ENCODE peak calls at places on chromosomes 6 and 20, in eight cellular contexts. G, W, U, O, H, I, Y and A are unnamed samples. For H3K4me1, the result is how much of the 10 kb centered on the place peaks cover.

GRCh38 chr20:50815162-50815989 is 20.5 kb downstream of the BCAS4 start:
- DNase-seq in G (no peak), W (no peak), U (no peak), O (no peak), H (peak), I (no peak), Y (no peak), A (peak)

GRCh38 chr6:21873562-21873961 is 280.0 kb downstream of the SOX4 start:
- DNase-seq in G (no peak), W (no peak), U (no peak), O (peak), H (peak), I (peak), Y (no peak), A (no peak)

GRCh38 chr6:34514593-34515472 is 41.3 kb downstream of the SPDEF start:
- DNase-seq in G (no peak), W (no peak), U (peak), O (peak), H (peak), I (peak), Y (no peak), A (peak)

GRCh38 chr20:59972037-59972801 is 14.0 kb downstream of the CDH26 start:
- DNase-seq in G (no peak), W (no peak), U (no peak), O (no peak), H (no peak), I (no peak), Y (no peak), A (no peak)

GRCh38 chr20:9506964-9507369 is 7.4 kb upstream of the LAMP5 start:
- DNase-seq in G (no peak), W (no peak), U (no peak), O (no peak), H (no peak), I (no peak), Y (no peak), A (no peak)

GRCh38 chr6:142030115-142030619 is 102.6 kb upstream of the GJE1 start:
- DNase-seq in G (no peak), W (no peak), U (no peak), O (no peak), H (peak), I (no peak), Y (no peak), A (no peak)

GRCh38 chr6:31541059-31541657 is 645 bp downstream of the DDX39B start:
- DNase-seq in G (no peak), W (peak), U (no peak), O (no peak), H (peak), I (peak), Y (peak), A (peak)

GRCh38 chr6:106444777-106445507 is 84.4 kb downstream of the CRYBG1 start:
- DNase-seq in G (no peak), W (no peak), U (no peak), O (no peak), H (peak), I (no peak), Y (peak), A (no peak)

GRCh38 chr6:20582586-20583446 is 48.6 kb downstream of the CDKAL1 start:
- DNase-seq in G (no peak), W (no peak), U (no peak), O (no peak), H (no peak), I (no peak), Y (no peak), A (no peak)

GRCh38 chr6:170178561-170179477 is 112.1 kb downstream of the DLL1 start:
- DNase-seq in G (peak), W (peak), U (peak), O (peak), H (peak), I (no peak), Y (no peak), A (no peak)

GRCh38 chr6:102853249-102853955 is 1459.9 kb downstream of the GRIK2 start:
- DNase-seq in G (no peak), W (no peak), U (no peak), O (no peak), H (no peak), I (no peak), Y (no peak), A (no peak)

GRCh38 chr6:112086744-112087135 is 542 bp downstream of the TUBE1 start:
- DNase-seq in G (no peak), W (no peak), U (no peak), O (no peak), H (peak), I (no peak), Y (peak), A (no peak)

GRCh38 chr6:39294133-39294532 is 20.1 kb downstream of the KCNK17 start:
- DNase-seq in G (no peak), W (no peak), U (no peak), O (no peak), H (no peak), I (no peak), Y (no peak), A (no peak)

GRCh38 chr6:37126961-37127360 is 43.0 kb upstream of the PIM1 start:
- DNase-seq in G (no peak), W (no peak), U (no peak), O (no peak), H (no peak), I (no peak), Y (no peak), A (no peak)

GRCh38 chr20:43844778-43845614 is 69.7 kb upstream of the TOX2 start:
- DNase-seq in G (peak), W (no peak), U (no peak), O (peak), H (peak), I (no peak), Y (no peak), A (no peak)

GRCh38 chr6:91672201-91672600 is 1085.3 kb upstream of the MAP3K7 start:
- DNase-seq in G (no peak), W (no peak), U (no peak), O (no peak), H (no peak), I (no peak), Y (no peak), A (no peak)

GRCh38 chr6:33686981-33687975 is 24.2 kb downstream of the UQCC2 start:
- DNase-seq in G (no peak), W (no peak), U (no peak), O (no peak), H (no peak), I (no peak), Y (no peak), A (no peak)

GRCh38 chr6:124203812-124204167 is 400.1 kb downstream of the NKAIN2 start:
- DNase-seq in G (no peak), W (no peak), U (no peak), O (no peak), H (no peak), I (no peak), Y (no peak), A (no peak)

GRCh38 chr20:4445331-4445730 is 276.4 kb upstream of the PRND start:
- DNase-seq in G (no peak), W (no peak), U (no peak), O (no peak), H (no peak), I (no peak), Y (no peak), A (no peak)

GRCh38 chr6:38997128-38997761 is 51.3 kb upstream of the GLP1R start:
- DNase-seq in G (no peak), W (no peak), U (no peak), O (no peak), H (peak), I (no peak), Y (peak), A (peak)

GRCh38 chr6:111602481-111603404 is 2.9 kb downstream of the TRAF3IP2 start:
- DNase-seq in G (no peak), W (no peak), U (no peak), O (peak), H (peak), I (peak), Y (no peak), A (peak)

GRCh38 chr6:133501675-133502275 is 260.6 kb downstream of the EYA4 start:
- DNase-seq in G (no peak), W (no peak), U (no peak), O (no peak), H (no peak), I (no peak), Y (no peak), A (peak)

GRCh38 chr6:6008648-6009421 is 2.1 kb upstream of the NRN1 start:
- DNase-seq in G (no peak), W (peak), U (peak), O (peak), H (no peak), I (peak), Y (peak), A (peak)

GRCh38 chr6:115838763-115839401 is 221.8 kb downstream of the FRK start:
- DNase-seq in G (no peak), W (peak), U (no peak), O (no peak), H (peak), I (no peak), Y (peak), A (peak)

GRCh38 chr20:50271674-50272412 is 81.2 kb downstream of the CEBPB start:
- DNase-seq in G (no peak), W (no peak), U (peak), O (peak), H (no peak), I (peak), Y (no peak), A (no peak)

GRCh38 chr6:143595256-143596036 is 82.3 kb upstream of the PHACTR2 start:
- DNase-seq in G (no peak), W (no peak), U (no peak), O (no peak), H (no peak), I (no peak), Y (no peak), A (no peak)

GRCh38 chr6:28816909-28817807 is 106.6 kb downstream of the TRIM27 start:
- DNase-seq in G (no peak), W (no peak), U (no peak), O (no peak), H (peak), I (no peak), Y (no peak), A (no peak)

GRCh38 chr6:128511518-128511917 is 8.9 kb downstream of the PTPRK start:
- DNase-seq in G (no peak), W (no peak), U (no peak), O (no peak), H (peak), I (no peak), Y (peak), A (no peak)

GRCh38 chr20:57383447-57384347 is 7.5 kb upstream of the RBM38 start:
- DNase-seq in G (no peak), W (no peak), U (peak), O (no peak), H (no peak), I (no peak), Y (no peak), A (no peak)

GRCh38 chr6:46465294-46466165 is 25.7 kb downstream of the RCAN2 start:
- DNase-seq in G (no peak), W (no peak), U (no peak), O (no peak), H (peak), I (no peak), Y (no peak), A (no peak)

GRCh38 chr6:41598670-41599014 is 39.6 kb upstream of the MDFI start:
- DNase-seq in G (no peak), W (no peak), U (no peak), O (peak), H (no peak), I (no peak), Y (no peak), A (no peak)

GRCh38 chr20:19588731-19589130 is 169.3 kb upstream of the RIN2 start:
- DNase-seq in G (no peak), W (no peak), U (no peak), O (peak), H (no peak), I (no peak), Y (no peak), A (peak)

GRCh38 chr6:47722178-47722577 is 23.8 kb downstream of the ADGRF4 start:
- DNase-seq in G (no peak), W (no peak), U (no peak), O (no peak), H (no peak), I (no peak), Y (no peak), A (no peak)

GRCh38 chr20:32980131-32980941 is 23.9 kb downstream of the SUN5 start:
- DNase-seq in G (no peak), W (no peak), U (peak), O (peak), H (no peak), I (no peak), Y (no peak), A (peak)

GRCh38 chr6:127118505-127119360 is at the start of gene RSPO3:
- DNase-seq in G (no peak), W (no peak), U (peak), O (peak), H (peak), I (no peak), Y (peak), A (peak)

GRCh38 chr20:5675103-5676091 is 74.8 kb upstream of the SHLD1 start:
- DNase-seq in G (no peak), W (no peak), U (no peak), O (no peak), H (no peak), I (no peak), Y (no peak), A (no peak)

GRCh38 chr6:36863670-36864540 is 10.7 kb downstream of the PPIL1 start:
- DNase-seq in G (peak), W (no peak), U (no peak), O (no peak), H (no peak), I (no peak), Y (no peak), A (no peak)

GRCh38 chr6:16136086-16136485 is 7.2 kb downstream of the MYLIP start:
- DNase-seq in G (no peak), W (no peak), U (no peak), O (no peak), H (no peak), I (no peak), Y (no peak), A (no peak)
- H3K4me1 ChIP-seq in G (half or more), W (half or more), U (half or more), O (under half), H (under half), I (half or more), Y (half or more), A (half or more)

DNA sequence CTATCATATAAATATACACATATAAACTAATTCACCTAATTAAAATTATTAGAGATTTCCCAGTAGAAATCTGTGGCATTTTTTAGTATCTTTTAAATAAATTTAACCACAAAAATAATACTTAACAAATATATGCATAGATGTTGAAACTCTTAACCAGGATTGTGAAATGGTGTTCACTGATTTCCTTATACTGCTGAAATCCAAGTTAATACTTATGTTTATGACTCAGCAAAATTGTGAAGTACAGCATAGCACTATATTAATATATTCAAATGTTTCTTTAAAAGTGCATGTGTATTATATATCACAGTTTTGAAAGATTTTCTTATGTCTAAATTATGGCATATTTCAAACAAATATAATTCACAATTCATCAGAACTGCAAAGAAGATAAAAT is 328.2 kb upstream of the MANEA start:
- DNase-seq in G (no peak), W (no peak), U (no peak), O (no peak), H (peak), I (no peak), Y (no peak), A (no peak)
- H3K4me3 ChIP-seq in G (no peak), W (no peak), U (no peak), O (no peak), H (no peak), I (no peak), Y (no peak), A (no peak)

GRCh38 chr6:7088076-7088742 is 19.6 kb upstream of the RREB1 start:
- DNase-seq in G (no peak), W (no peak), U (no peak), O (no peak), H (no peak), I (no peak), Y (no peak), A (no peak)
- TF ChIP-seq POLR2A in G (no peak), W (no peak), U (no peak), O (no peak), H (no peak), I (no peak), Y (no peak), A (no peak)

DNA sequence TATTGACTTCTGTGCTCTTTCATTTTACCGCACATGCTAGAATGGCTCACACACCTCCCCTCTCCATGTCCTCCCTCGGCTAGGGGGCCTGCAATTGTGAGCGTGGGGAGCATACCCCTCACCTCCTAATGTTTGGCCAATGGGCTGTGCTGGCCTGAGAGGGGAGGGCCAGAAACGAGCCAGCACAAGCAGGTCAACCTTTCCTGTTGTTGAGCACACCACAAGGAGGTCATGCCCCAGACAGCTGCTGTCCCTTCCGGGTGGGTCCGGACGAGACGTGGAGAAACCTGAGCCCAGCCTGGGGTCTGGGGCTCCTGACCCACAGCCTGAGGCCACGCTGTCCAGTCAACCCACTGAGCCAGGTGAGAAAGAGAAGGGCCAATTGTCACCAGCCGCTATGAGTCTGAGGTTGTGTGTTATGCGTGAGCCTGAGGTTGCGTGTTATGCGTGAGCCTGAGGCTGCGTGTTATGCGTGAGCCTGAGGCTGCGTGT is 77.4 kb downstream of the TTLL2 start:
- DNase-seq in G (peak), W (no peak), U (peak), O (no peak), H (no peak), I (no peak), Y (no peak), A (no peak)
- H3K4me1 ChIP-seq in G (under half), W (under half), U (under half), O (under half), H (under half), I (under half), Y (under half), A (under half)

GRCh38 chr6:53724501-53724900 is 58.9 kb upstream of the KLHL31 start:
- DNase-seq in G (no peak), W (no peak), U (no peak), O (no peak), H (no peak), I (no peak), Y (no peak), A (no peak)

GRCh38 chr6:53723331-53723730 is 57.8 kb upstream of the KLHL31 start:
- DNase-seq in G (no peak), W (no peak), U (no peak), O (no peak), H (no peak), I (no peak), Y (no peak), A (no peak)

GRCh38 chr6:53728570-53729194 is 63.1 kb upstream of the KLHL31 start:
- DNase-seq in G (no peak), W (peak), U (no peak), O (no peak), H (peak), I (peak), Y (peak), A (peak)

GRCh38 chr6:53727748-53728147 is 62.2 kb upstream of the KLHL31 start:
- DNase-seq in G (no peak), W (no peak), U (no peak), O (no peak), H (peak), I (no peak), Y (no peak), A (no peak)

DNA sequence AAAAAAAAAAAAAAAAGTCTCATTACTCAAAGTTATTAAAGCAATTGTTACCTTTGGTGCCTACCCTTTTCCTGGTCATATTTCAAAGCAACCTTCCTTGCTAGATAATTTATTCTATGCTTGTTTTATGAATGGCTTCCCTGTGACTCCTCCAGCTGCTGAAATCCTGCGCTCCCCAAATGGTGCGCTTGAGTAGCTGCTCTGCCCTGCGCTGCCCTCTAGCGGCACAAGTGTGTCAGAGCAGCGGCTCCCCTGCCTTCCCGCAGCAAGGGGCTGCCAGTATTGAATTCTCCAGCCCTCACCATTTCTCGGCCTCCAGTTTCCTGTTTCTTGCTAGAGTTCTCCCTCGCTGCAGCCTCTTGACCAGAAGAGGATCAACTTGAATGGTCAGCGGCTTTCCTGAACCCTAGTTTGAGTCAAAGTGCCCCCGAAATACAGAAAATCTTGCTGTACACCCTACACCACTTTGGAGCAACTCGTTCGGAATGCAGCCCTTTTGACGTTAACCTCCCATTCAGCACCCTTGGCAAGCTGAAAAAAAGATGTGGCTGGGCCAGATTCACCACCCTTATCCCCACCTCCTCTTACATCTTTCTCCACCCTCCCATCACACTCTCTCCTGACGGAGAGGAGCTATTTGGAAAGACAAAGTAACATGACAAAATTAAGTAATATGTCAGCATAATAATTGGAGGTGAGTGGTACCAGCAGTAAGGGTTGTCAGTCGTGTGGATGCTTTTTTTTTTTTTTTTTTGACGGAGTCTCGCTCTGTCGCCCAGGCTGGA is 60.4 kb upstream of the KLHL31 start:
- DNase-seq in G (no peak), W (peak), U (peak), O (peak), H (peak), I (peak), Y (peak), A (peak)
- H3K4me3 ChIP-seq in G (no peak), W (no peak), U (no peak), O (no peak), H (no peak), I (no peak), Y (peak), A (no peak)

GRCh38 chr6:137802408-137803182 is 64.5 kb upstream of the TNFAIP3 start:
- DNase-seq in G (no peak), W (no peak), U (no peak), O (no peak), H (no peak), I (no peak), Y (no peak), A (no peak)

GRCh38 chr6:137804647-137805046 is 62.4 kb upstream of the TNFAIP3 start:
- DNase-seq in G (no peak), W (no peak), U (no peak), O (no peak), H (peak), I (no peak), Y (no peak), A (no peak)

GRCh38 chr6:137808191-137808590 is 58.9 kb upstream of the TNFAIP3 start:
- DNase-seq in G (no peak), W (no peak), U (no peak), O (no peak), H (peak), I (no peak), Y (no peak), A (no peak)

GRCh38 chr6:137806914-137807682 is 60.0 kb upstream of the TNFAIP3 start:
- DNase-seq in G (no peak), W (no peak), U (no peak), O (no peak), H (no peak), I (no peak), Y (no peak), A (no peak)

DNA sequence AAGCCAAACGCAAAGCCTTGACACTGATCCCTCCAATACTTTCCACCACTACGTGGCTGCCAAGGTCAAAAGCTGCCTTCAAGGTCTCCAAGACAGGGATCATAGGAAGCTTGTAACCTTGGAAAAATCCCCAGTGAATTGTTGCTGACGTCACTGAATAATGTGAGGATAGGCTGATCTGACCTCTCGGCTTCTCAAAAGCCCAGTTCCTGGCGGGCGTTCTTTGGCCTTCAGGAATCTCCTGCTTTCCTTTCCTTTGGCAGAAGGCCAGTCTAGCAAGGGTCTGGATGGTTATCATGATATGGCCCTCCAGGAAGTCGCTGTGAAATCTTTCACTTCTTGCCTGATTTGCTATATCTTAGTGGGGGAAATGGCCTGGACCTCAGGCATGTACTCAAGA is 61.4 kb upstream of the TNFAIP3 start:
- DNase-seq in G (no peak), W (peak), U (no peak), O (no peak), H (no peak), I (peak), Y (no peak), A (no peak)
- TF ChIP-seq POLR2A in G (no peak), W (no peak), U (no peak), O (no peak), H (no peak), I (no peak), Y (no peak), A (no peak)